ENCODE peak calls at places on chromosomes 6 and 20, in nine cellular contexts. P, H, U, A, T, D, X, C and K are unnamed samples.

GRCh38 chr6:15574497-15574896 is 88.3 kb downstream of the DTNBP1 start:
- DNase-seq in X (no peak), T (no peak), D (no peak), H (no peak), C (no peak), P (no peak), U (no peak), A (no peak), K (no peak)

GRCh38 chr20:46631212-46631869 is 19.9 kb downstream of the SLC13A3 start:
- DNase-seq in D (peak; percentile 8), C (no peak), A (no peak), H (no peak), U (no peak), T (peak; percentile 66), P (peak; percentile 30), X (no peak), K (no peak)

GRCh38 chr20:17725094-17725835 is 25.5 kb downstream of the BANF2 start:
- DNase-seq in H (no peak), D (no peak), X (no peak), T (no peak), C (peak; percentile 10), P (no peak), U (no peak), A (no peak), K (no peak)

GRCh38 chr6:144344651-144345050 is 59.5 kb downstream of the UTRN start:
- DNase-seq in X (no peak), A (no peak), U (no peak), H (peak; percentile 21), T (no peak), C (no peak), D (no peak), P (no peak), K (no peak)

GRCh38 chr20:40941023-40941655 is 87.5 kb upstream of the TOP1 start:
- DNase-seq in H (no peak), X (no peak), T (no peak), P (no peak), C (no peak), U (no peak), A (no peak), D (no peak), K (peak; percentile 17)

GRCh38 chr6:134787261-134787871 is 162.5 kb downstream of the ALDH8A1 start:
- DNase-seq in A (no peak), C (peak; percentile 31), H (no peak), T (no peak), P (peak; percentile 84), U (no peak), X (no peak), D (peak; percentile 26), K (no peak)

GRCh38 chr6:158536891-158537798 is 22.7 kb upstream of the TMEM181 start:
- DNase-seq in X (peak; percentile 55), P (peak; percentile 32), D (no peak), U (no peak), A (no peak), T (peak; percentile 92), H (no peak), C (peak; percentile 43), K (peak; percentile 79)

GRCh38 chr6:85594197-85594930 is 706 bp upstream of the SNX14 start:
- DNase-seq in C (no peak), P (peak; percentile 71), T (no peak), U (peak; percentile 41), X (peak; percentile 58), H (no peak), A (no peak), D (peak; percentile 41), K (no peak)

GRCh38 chr6:148261470-148261869 is 81.2 kb upstream of the SASH1 start:
- DNase-seq in C (no peak), A (no peak), P (no peak), H (no peak), D (no peak), U (no peak), T (peak; percentile 55), X (no peak), K (no peak)

GRCh38 chr6:19312291-19312978 is 524.7 kb upstream of the ID4 start:
- DNase-seq in T (peak; percentile 92), X (no peak), A (no peak), D (no peak), U (no peak), H (no peak), C (no peak), P (no peak), K (peak; percentile 92)

GRCh38 chr6:3296113-3296512 is 37.4 kb downstream of the PSMG4 start:
- DNase-seq in H (no peak), A (peak; percentile 21), U (no peak), T (peak; percentile 28), X (no peak), D (no peak), P (no peak), C (no peak), K (no peak)

GRCh38 chr6:169799474-169799926 is 48.1 kb downstream of the ERMARD start:
- DNase-seq in X (peak; percentile 65), D (no peak), C (no peak), H (no peak), U (no peak), A (no peak), P (no peak), T (peak; percentile 41), K (peak; percentile 47)

GRCh38 chr6:23784313-23784919 is 341.6 kb upstream of the NRSN1 start:
- DNase-seq in P (peak; percentile 2), H (no peak), D (no peak), A (no peak), X (no peak), U (no peak), T (no peak), C (no peak), K (no peak)

GRCh38 chr20:39602649-39603048 is 640.5 kb downstream of the DHX35 start:
- DNase-seq in P (no peak), X (no peak), T (no peak), D (no peak), H (no peak), U (no peak), C (no peak), A (no peak), K (no peak)

GRCh38 chr6:87393026-87393622 is 14.6 kb upstream of the CFAP206 start:
- DNase-seq in C (peak; percentile 26), D (peak; percentile 82), T (no peak), P (peak; percentile 74), A (no peak), X (peak; percentile 16), H (peak; percentile 4), U (peak; percentile 4), K (no peak)

GRCh38 chr6:69233195-69233524 is 563.6 kb downstream of the LMBRD1 start:
- DNase-seq in X (no peak), A (no peak), P (no peak), D (no peak), C (no peak), H (no peak), U (no peak), T (no peak), K (no peak)

GRCh38 chr20:34915131-34915530 is 38.7 kb downstream of the ACSS2 start:
- DNase-seq in D (no peak), P (no peak), A (no peak), H (no peak), X (no peak), T (no peak), U (no peak), C (no peak), K (no peak)

GRCh38 chr6:72401865-72402264 is 220.0 kb upstream of the KCNQ5 start:
- DNase-seq in C (no peak), A (no peak), P (no peak), H (no peak), X (no peak), T (no peak), D (no peak), U (no peak), K (no peak)

GRCh38 chr6:118252474-118252873 is 295.6 kb upstream of the PLN start:
- DNase-seq in P (no peak), T (no peak), X (no peak), A (no peak), U (no peak), H (no peak), D (no peak), C (no peak), K (no peak)

GRCh38 chr6:165573671-165574070 is 89.4 kb downstream of the PDE10A start:
- DNase-seq in T (peak; percentile 82), A (no peak), X (peak; percentile 28), U (no peak), P (no peak), H (no peak), D (peak; percentile 99), C (peak; percentile 62), K (no peak)

GRCh38 chr6:161710698-161711097 is 436.8 kb upstream of the AGPAT4 start:
- DNase-seq in X (no peak), C (no peak), A (no peak), P (no peak), U (no peak), D (no peak), T (no peak), H (no peak), K (no peak)

GRCh38 chr6:167268683-167269280 is 22.3 kb upstream of the UNC93A start:
- DNase-seq in D (no peak), T (peak; percentile 64), X (no peak), C (no peak), H (no peak), A (no peak), P (no peak), U (no peak), K (no peak)

GRCh38 chr6:4449409-4449808 is 314.0 kb upstream of the ECI2 start:
- DNase-seq in A (no peak), C (no peak), H (no peak), U (no peak), P (no peak), D (no peak), T (no peak), X (no peak), K (no peak)

GRCh38 chr20:62792182-62792939 is 3.9 kb upstream of the MRGBP start:
- DNase-seq in X (no peak), A (no peak), P (peak; percentile 59), H (no peak), C (peak; percentile 72), D (no peak), U (no peak), T (no peak), K (peak; percentile 95)

GRCh38 chr6:158625881-158626305 is 18.6 kb downstream of the DYNLT1 start:
- DNase-seq in P (no peak), D (no peak), A (no peak), H (no peak), X (no peak), U (no peak), C (no peak), T (no peak), K (peak; percentile 46)

GRCh38 chr20:31497838-31498540 is 16.3 kb upstream of the HM13 start:
- DNase-seq in U (no peak), T (peak; percentile 64), C (no peak), A (no peak), P (peak; percentile 82), X (no peak), H (no peak), D (peak; percentile 89), K (peak; percentile 59)

GRCh38 chr20:8735674-8736073 is 333.2 kb upstream of the PLCB4 start:
- DNase-seq in P (no peak), X (no peak), T (no peak), D (no peak), H (no peak), A (no peak), C (no peak), U (no peak), K (no peak)

GRCh38 chr6:136016228-136017225 is 165.0 kb downstream of the PDE7B start:
- DNase-seq in D (peak; percentile 18), A (no peak), H (no peak), U (no peak), P (peak; percentile 48), X (no peak), C (no peak), T (peak; percentile 54), K (no peak)

GRCh38 chr6:111427341-111428116 is 55.5 kb downstream of the REV3L start:
- DNase-seq in D (peak; percentile 79), P (peak; percentile 90), U (no peak), T (no peak), C (peak; percentile 87), A (no peak), H (no peak), X (no peak), K (no peak)